ENCODE peak calls at places on chromosomes 2 and 18, in ten cellular contexts. X, E, N, R, Z, H, B, F, P and T are unnamed samples.

GRCh38 chr18:43627833-43628370 is 350.6 kb upstream of the SYT4 start:
- DNase-seq in H (no peak), N (no peak), F (no peak), B (no peak), X (no peak), E (no peak), R (no peak), Z (no peak), P (no peak), T (peak)

GRCh38 chr2:3662239-3662638 is 4.2 kb downstream of the ALLC start:
- DNase-seq in E (no peak), H (no peak), F (no peak), X (no peak), N (no peak), R (no peak), B (no peak), Z (peak), P (no peak), T (no peak)

GRCh38 chr18:8020133-8020846 is 453.2 kb downstream of the PTPRM start:
- DNase-seq in E (no peak), B (no peak), N (no peak), F (no peak), H (no peak), P (no peak), Z (no peak), R (no peak), X (no peak), T (no peak)

GRCh38 chr2:135664623-135665068 is 77.0 kb upstream of the UBXN4 start:
- DNase-seq in H (peak), F (peak), P (no peak), Z (no peak), N (no peak), E (no peak), X (no peak), B (peak), R (no peak), T (no peak)

GRCh38 chr2:15750822-15751221 is 159.2 kb downstream of the DDX1 start:
- DNase-seq in H (no peak), N (no peak), R (no peak), B (no peak), P (no peak), F (no peak), X (no peak), Z (no peak), E (no peak), T (no peak)

GRCh38 chr2:43414586-43415125 is 181.2 kb downstream of the THADA start:
- DNase-seq in F (no peak), P (no peak), N (no peak), R (no peak), E (no peak), Z (no peak), X (no peak), H (no peak), B (no peak), T (no peak)

GRCh38 chr2:217325251-217325650 is 465.4 kb upstream of the TNP1 start:
- DNase-seq in P (no peak), R (no peak), N (no peak), E (no peak), B (no peak), Z (no peak), H (no peak), F (no peak), X (no peak), T (no peak)

GRCh38 chr2:54161660-54162059 is 46.2 kb downstream of the ACYP2 start:
- DNase-seq in Z (no peak), N (no peak), F (peak), P (no peak), X (no peak), H (no peak), B (no peak), R (no peak), E (no peak), T (no peak)

GRCh38 chr2:238094438-238095022 is 5.6 kb upstream of the ESPNL start:
- DNase-seq in N (no peak), F (no peak), R (no peak), P (no peak), H (no peak), E (no peak), Z (no peak), B (no peak), X (no peak), T (no peak)

GRCh38 chr2:58425368-58425767 is 184.2 kb upstream of the FANCL start:
- DNase-seq in R (no peak), P (no peak), F (no peak), B (no peak), N (no peak), E (no peak), H (no peak), X (no peak), Z (no peak), T (no peak)

GRCh38 chr18:39346916-39347315 is 1781.3 kb upstream of the CELF4 start:
- DNase-seq in E (no peak), R (no peak), N (no peak), F (no peak), P (no peak), Z (no peak), X (no peak), H (no peak), B (no peak), T (no peak)

GRCh38 chr2:197307933-197308521 is 2.6 kb downstream of the ANKRD44 start:
- DNase-seq in Z (no peak), X (no peak), F (no peak), H (no peak), E (peak), N (peak), P (no peak), B (no peak), R (no peak), T (no peak)

GRCh38 chr2:187519419-187520120 is 34.7 kb downstream of the TFPI start:
- DNase-seq in X (no peak), F (no peak), R (no peak), Z (no peak), B (no peak), N (no peak), P (no peak), E (no peak), H (no peak), T (no peak)

GRCh38 chr2:223044092-223044836 is 7.7 kb upstream of the KCNE4 start:
- DNase-seq in E (no peak), P (no peak), Z (no peak), R (no peak), H (no peak), N (no peak), F (no peak), X (no peak), B (no peak), T (no peak)

GRCh38 chr2:147806846-147807245 is 38.0 kb upstream of the ACVR2A start:
- DNase-seq in E (no peak), R (no peak), Z (no peak), H (no peak), N (no peak), F (no peak), B (no peak), P (no peak), X (no peak), T (no peak)

GRCh38 chr2:172999641-173000387 is 75.8 kb upstream of the MAP3K20 start:
- DNase-seq in N (no peak), B (peak), R (no peak), Z (no peak), F (peak), X (peak), P (no peak), E (no peak), H (no peak), T (no peak)

GRCh38 chr2:74991977-74992376 is 33.5 kb downstream of the POLE4 start:
- DNase-seq in Z (no peak), E (no peak), P (no peak), F (peak), R (no peak), X (peak), H (peak), B (peak), N (no peak), T (no peak)

GRCh38 chr2:17573806-17574175 is 33.3 kb downstream of the VSNL1 start:
- DNase-seq in P (no peak), H (no peak), F (no peak), X (no peak), E (no peak), B (no peak), Z (no peak), R (no peak), N (no peak), T (no peak)

GRCh38 chr2:17574406-17575073 is 34.0 kb downstream of the VSNL1 start:
- DNase-seq in P (no peak), H (no peak), B (no peak), X (no peak), Z (no peak), R (no peak), N (no peak), F (no peak), E (no peak), T (no peak)

GRCh38 chr2:17576802-17577201 is 36.3 kb downstream of the VSNL1 start:
- DNase-seq in E (no peak), H (no peak), F (no peak), B (no peak), N (no peak), R (no peak), Z (no peak), X (no peak), P (no peak), T (no peak)

GRCh38 chr2:17571681-17572080 is 31.2 kb downstream of the VSNL1 start:
- DNase-seq in R (no peak), P (no peak), F (no peak), X (no peak), B (no peak), H (no peak), Z (no peak), N (no peak), E (no peak), T (no peak)

GRCh38 chr2:17573085-17573805 is 32.7 kb downstream of the VSNL1 start:
- DNase-seq in F (peak), E (peak), H (no peak), R (no peak), P (no peak), Z (no peak), X (peak), N (no peak), B (no peak), T (no peak)
- TF ChIP-seq CTCF in F (no peak), E (no peak), H (peak), R (no peak), P (peak), Z (no peak), X (peak), N (no peak), B (peak), T (peak)

DNA sequence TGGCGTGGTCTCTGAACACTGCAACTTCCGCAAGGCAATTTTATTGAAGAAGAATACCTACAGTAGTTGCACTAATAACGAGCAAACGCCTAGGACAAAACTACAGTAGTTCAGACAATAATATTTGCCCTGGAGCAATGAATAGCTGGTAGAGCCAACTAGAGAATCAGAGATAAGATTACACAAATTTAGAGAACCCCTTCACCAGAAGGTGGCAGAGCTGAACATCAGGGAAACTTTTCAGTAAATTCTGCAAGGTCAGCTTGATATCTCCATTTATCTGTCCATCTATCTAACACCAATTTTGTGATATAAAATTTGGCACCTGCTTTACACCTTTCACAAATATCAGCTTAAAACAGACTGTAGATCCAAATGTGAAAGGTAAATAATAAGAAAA is 43.8 kb downstream of the CDH19 start:
- DNase-seq in X (peak), R (no peak), Z (no peak), F (peak), E (no peak), N (no peak), P (no peak), B (no peak), H (peak), T (peak)
- TF ChIP-seq CTCF in X (peak), R (no peak), Z (no peak), F (peak), E (no peak), N (peak), P (no peak), B (no peak), H (peak), T (peak)

DNA sequence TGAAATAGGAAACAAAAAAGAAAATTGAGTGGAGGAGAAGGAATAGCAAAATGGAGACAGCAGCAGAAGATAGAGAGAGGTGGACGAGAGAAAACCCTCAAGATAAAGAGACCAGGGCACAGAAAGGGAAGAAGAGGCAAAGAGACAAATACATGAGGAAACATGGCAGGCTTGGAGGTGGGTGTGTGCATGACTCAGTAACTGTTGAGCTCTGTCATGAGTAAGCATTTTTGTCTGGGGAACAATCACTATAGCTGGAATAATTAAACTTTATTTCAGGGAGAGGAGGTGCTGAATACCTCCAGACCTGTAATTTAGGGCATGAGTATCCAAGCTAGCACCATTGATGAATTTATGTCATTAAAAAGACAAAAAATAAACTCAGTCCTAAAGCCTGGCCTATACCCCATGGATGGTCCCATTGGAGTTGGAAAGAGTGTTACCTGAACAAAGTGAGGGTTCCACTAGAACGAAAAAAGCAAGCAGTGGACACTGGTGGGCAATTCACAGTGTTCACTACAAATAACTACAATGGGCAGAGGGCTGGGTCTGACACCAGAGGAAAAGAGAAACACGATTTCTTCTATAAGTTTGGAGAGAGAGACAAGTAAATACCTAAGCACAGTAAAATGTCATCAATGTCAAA is 145.5 kb downstream of the ADCYAP1 start:
- DNase-seq in B (peak), P (no peak), N (no peak), X (no peak), F (peak), E (no peak), H (no peak), R (no peak), Z (no peak), T (no peak)
- TF ChIP-seq CTCF in B (no peak), P (no peak), N (no peak), X (no peak), F (no peak), E (no peak), H (no peak), R (no peak), Z (no peak), T (no peak)

GRCh38 chr2:157181234-157181633 is 76.3 kb upstream of the GALNT5 start:
- DNase-seq in Z (no peak), N (no peak), F (peak), P (no peak), H (no peak), X (no peak), R (no peak), E (no peak), B (no peak), T (no peak)

GRCh38 chr2:157182204-157182709 is 75.2 kb upstream of the GALNT5 start:
- DNase-seq in B (no peak), N (no peak), H (no peak), F (peak), R (no peak), X (no peak), Z (no peak), P (no peak), E (no peak), T (no peak)

GRCh38 chr2:157179706-157180105 is 77.8 kb upstream of the GALNT5 start:
- DNase-seq in Z (no peak), P (no peak), N (no peak), H (no peak), X (no peak), B (no peak), E (no peak), F (no peak), R (no peak), T (no peak)

GRCh38 chr2:157176602-157177001 is 80.9 kb upstream of the GALNT5 start:
- DNase-seq in F (no peak), N (no peak), R (no peak), P (no peak), E (no peak), Z (no peak), H (no peak), B (no peak), X (no peak), T (no peak)

DNA sequence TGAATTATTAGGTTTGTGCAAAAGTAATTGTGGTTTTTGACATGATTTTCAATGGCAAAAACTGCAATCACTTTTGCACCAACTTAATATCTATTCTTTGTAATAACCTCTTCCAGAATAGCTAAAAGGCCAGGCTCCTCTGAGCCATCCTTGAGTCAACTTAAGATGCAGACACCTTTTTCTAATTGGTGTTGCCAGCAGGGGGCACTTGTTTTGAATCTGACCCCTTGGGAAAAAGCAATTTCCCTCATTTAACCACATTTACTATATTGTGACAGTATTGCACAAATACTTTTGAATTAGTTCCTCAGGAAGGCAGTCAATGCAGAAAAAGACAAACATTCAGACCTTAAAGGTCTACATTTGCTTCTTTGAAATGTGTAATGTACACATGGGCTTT is 78.6 kb upstream of the GALNT5 start:
- DNase-seq in H (no peak), X (no peak), E (no peak), N (no peak), P (no peak), Z (no peak), F (no peak), R (no peak), B (no peak), T (no peak)
- TF ChIP-seq CTCF in H (peak), X (peak), E (no peak), N (no peak), P (no peak), Z (no peak), F (peak), R (no peak), B (no peak), T (no peak)